ENCODE peak calls at places on chromosomes 13 and 19, in ten cellular contexts. Y, J, N, Q, D, T, B, P, G and Z are unnamed samples.

GRCh38 chr13:76991432-76991795 is 467 bp upstream of the CLN5 start:
- DNase-seq in J (peak), B (no peak), Q (no peak), Y (no peak), D (no peak), T (peak), G (no peak), P (peak), N (no peak), Z (no peak)

GRCh38 chr13:65540064-65540635 is 1690.0 kb downstream of the PCDH9 start:
- DNase-seq in B (peak), G (no peak), Y (no peak), N (peak), Q (no peak), J (no peak), P (no peak), T (no peak), D (no peak), Z (no peak)

GRCh38 chr19:55525289-55526101 is 11.4 kb downstream of the SBK2 start:
- DNase-seq in G (no peak), Y (no peak), B (no peak), T (no peak), Q (no peak), D (no peak), J (no peak), P (no peak), N (no peak), Z (no peak)

GRCh38 chr13:106796280-106797047 is 228.5 kb upstream of the ARGLU1 start:
- DNase-seq in P (no peak), T (peak), G (no peak), Y (no peak), N (no peak), D (no peak), B (no peak), Q (no peak), J (no peak), Z (no peak)

GRCh38 chr13:71704650-71705049 is 162.4 kb downstream of the DACH1 start:
- DNase-seq in G (no peak), Q (no peak), D (no peak), P (no peak), Y (no peak), N (no peak), J (no peak), T (no peak), B (no peak), Z (no peak)

GRCh38 chr19:33796164-33797100 is at the start of gene KCTD15:
- DNase-seq in P (no peak), G (peak), N (peak), Y (no peak), T (peak), D (no peak), B (no peak), Q (peak), J (peak), Z (no peak)

GRCh38 chr19:16386619-16387240 is 62.1 kb downstream of the KLF2 start:
- DNase-seq in G (peak), Y (peak), Q (peak), J (no peak), D (peak), N (peak), P (peak), B (peak), T (peak), Z (no peak)

GRCh38 chr13:93635687-93636086 is 409.1 kb downstream of the GPC6 start:
- DNase-seq in Y (peak), Q (no peak), G (no peak), B (peak), P (no peak), J (no peak), D (no peak), N (peak), T (no peak), Z (no peak)

GRCh38 chr19:17473041-17473440 is 2.7 kb downstream of the SLC27A1 start:
- DNase-seq in Q (no peak), N (peak), G (no peak), B (peak), Y (no peak), D (no peak), P (no peak), J (no peak), T (no peak), Z (no peak)

GRCh38 chr13:75458696-75459422 is 23.1 kb downstream of the TBC1D4 start:
- DNase-seq in D (no peak), P (no peak), Y (no peak), G (no peak), J (peak), Q (no peak), N (no peak), B (no peak), T (peak), Z (no peak)

GRCh38 chr13:98300956-98301641 is 124.0 kb upstream of the RNF113B start:
- DNase-seq in T (no peak), G (no peak), B (peak), N (peak), J (no peak), D (no peak), Q (no peak), Y (no peak), P (no peak), Z (no peak)

GRCh38 chr13:100511422-100511821 is 77.2 kb downstream of the GGACT start:
- DNase-seq in G (no peak), Q (no peak), D (no peak), B (no peak), J (no peak), P (no peak), N (no peak), T (no peak), Y (no peak), Z (no peak)

GRCh38 chr13:28475916-28476725 is 18.8 kb downstream of the FLT1 start:
- DNase-seq in Y (peak), P (no peak), B (peak), D (peak), T (no peak), J (no peak), N (peak), G (no peak), Q (no peak), Z (peak)

GRCh38 chr13:108734676-108735075 is 105.3 kb downstream of the MYO16 start:
- DNase-seq in J (no peak), D (no peak), N (no peak), B (no peak), T (peak), P (no peak), Q (no peak), G (no peak), Y (no peak), Z (no peak)

GRCh38 chr19:49691243-49692101 is 556 bp downstream of the CPT1C start:
- DNase-seq in N (peak), G (peak), T (peak), Y (no peak), P (no peak), J (no peak), D (no peak), Q (peak), B (peak), Z (no peak)

GRCh38 chr19:52640916-52641315 is 2.8 kb upstream of the ZNF83 start:
- DNase-seq in N (peak), D (no peak), G (peak), T (peak), P (no peak), B (peak), J (no peak), Y (no peak), Q (no peak), Z (no peak)

GRCh38 chr13:22871248-22871647 is 309.5 kb upstream of the SGCG start:
- DNase-seq in B (no peak), N (no peak), G (no peak), D (no peak), J (no peak), P (no peak), Y (no peak), Q (no peak), T (no peak), Z (no peak)

GRCh38 chr13:33349314-33349995 is 63.9 kb upstream of the STARD13 start:
- DNase-seq in G (peak), P (no peak), T (peak), Q (no peak), D (no peak), Y (no peak), N (no peak), J (peak), B (no peak), Z (no peak)

GRCh38 chr13:40136896-40137295 is 481.4 kb downstream of the COG6 start:
- DNase-seq in Q (no peak), P (no peak), J (no peak), G (no peak), Y (no peak), B (no peak), N (no peak), T (no peak), D (no peak), Z (no peak)

GRCh38 chr13:93903909-93904308 is 575.6 kb downstream of the DCT start:
- DNase-seq in B (no peak), G (no peak), Q (no peak), T (no peak), P (no peak), N (no peak), Y (no peak), J (no peak), D (no peak), Z (no peak)

GRCh38 chr13:49304763-49305695 is 57.3 kb downstream of the CDADC1 start:
- DNase-seq in Y (no peak), Q (no peak), P (no peak), G (no peak), D (no peak), J (no peak), B (no peak), N (no peak), T (no peak), Z (no peak)

GRCh38 chr19:40726279-40726678 is 9.4 kb downstream of the ITPKC start:
- DNase-seq in D (no peak), Q (no peak), B (no peak), N (no peak), G (no peak), J (no peak), T (no peak), Y (no peak), P (no peak), Z (no peak)

GRCh38 chr13:62687727-62688126 is 1272.1 kb upstream of the PCDH20 start:
- DNase-seq in J (no peak), N (no peak), P (no peak), G (no peak), Y (no peak), B (no peak), Q (no peak), T (peak), D (no peak), Z (no peak)

GRCh38 chr13:74794582-74794981 is 660.4 kb upstream of the KLF12 start:
- DNase-seq in Y (no peak), Q (no peak), B (no peak), N (peak), T (no peak), J (no peak), D (no peak), G (no peak), P (no peak), Z (no peak)

GRCh38 chr13:59182241-59182640 is 981.5 kb downstream of the DIAPH3 start:
- DNase-seq in D (no peak), G (no peak), T (no peak), Q (no peak), N (no peak), Y (no peak), B (no peak), P (no peak), J (no peak), Z (no peak)

GRCh38 chr19:9808855-9809646 is 9.8 kb downstream of the FBXL12 start:
- DNase-seq in J (no peak), T (no peak), Y (no peak), N (no peak), B (no peak), Q (no peak), G (no peak), D (no peak), P (peak), Z (no peak)

GRCh38 chr13:97114696-97115095 is 107.4 kb upstream of the MBNL2 start:
- DNase-seq in T (peak), G (no peak), Y (no peak), P (no peak), J (no peak), D (no peak), N (no peak), B (no peak), Q (no peak), Z (no peak)

GRCh38 chr19:45152504-45153338 is 8.1 kb downstream of the NKPD1 start:
- DNase-seq in Y (no peak), N (peak), D (no peak), Q (peak), P (peak), T (peak), G (peak), B (peak), J (peak), Z (no peak)

GRCh38 chr13:99417151-99417820 is 84.0 kb upstream of the TM9SF2 start:
- DNase-seq in J (no peak), G (peak), D (no peak), Y (no peak), B (no peak), Q (no peak), T (peak), N (no peak), P (peak), Z (no peak)
- TF ChIP-seq CTCF in J (no peak), G (no peak), D (no peak), Y (no peak), B (no peak), Q (no peak), T (peak), N (no peak), P (no peak), Z (no peak)

GRCh38 chr19:48560095-48560530 is 8.1 kb downstream of the SULT2B1 start:
- DNase-seq in P (no peak), B (no peak), D (no peak), Q (no peak), G (no peak), N (no peak), T (peak), J (no peak), Y (no peak), Z (no peak)
- TF ChIP-seq CTCF in P (no peak), B (no peak), D (no peak), Q (no peak), G (no peak), N (no peak), T (peak), J (no peak), Y (no peak), Z (peak)

GRCh38 chr13:51819544-51819943 is 15.6 kb upstream of the DHRS12 start:
- DNase-seq in G (no peak), B (no peak), N (no peak), T (no peak), Y (no peak), J (no peak), D (no peak), Q (no peak), P (no peak), Z (no peak)

GRCh38 chr13:51823861-51824260 is 19.9 kb upstream of the DHRS12 start:
- DNase-seq in G (no peak), P (no peak), T (no peak), B (no peak), N (no peak), Q (no peak), J (no peak), Y (no peak), D (no peak), Z (no peak)

GRCh38 chr13:51823351-51823750 is 19.4 kb upstream of the DHRS12 start:
- DNase-seq in B (no peak), Y (no peak), D (no peak), N (no peak), P (no peak), T (no peak), Q (no peak), J (no peak), G (no peak), Z (no peak)

GRCh38 chr13:51822106-51822840 is 18.3 kb upstream of the DHRS12 start:
- DNase-seq in P (peak), D (no peak), T (no peak), N (no peak), B (no peak), G (no peak), J (no peak), Q (no peak), Y (no peak), Z (no peak)

GRCh38 chr13:51821666-51822065 is 17.7 kb upstream of the DHRS12 start:
- DNase-seq in T (no peak), P (peak), D (no peak), Q (no peak), G (no peak), N (no peak), J (no peak), Y (no peak), B (no peak), Z (no peak)
- TF ChIP-seq CTCF in T (no peak), P (no peak), D (no peak), Q (no peak), G (no peak), N (no peak), J (no peak), Y (no peak), B (no peak), Z (no peak)

DNA sequence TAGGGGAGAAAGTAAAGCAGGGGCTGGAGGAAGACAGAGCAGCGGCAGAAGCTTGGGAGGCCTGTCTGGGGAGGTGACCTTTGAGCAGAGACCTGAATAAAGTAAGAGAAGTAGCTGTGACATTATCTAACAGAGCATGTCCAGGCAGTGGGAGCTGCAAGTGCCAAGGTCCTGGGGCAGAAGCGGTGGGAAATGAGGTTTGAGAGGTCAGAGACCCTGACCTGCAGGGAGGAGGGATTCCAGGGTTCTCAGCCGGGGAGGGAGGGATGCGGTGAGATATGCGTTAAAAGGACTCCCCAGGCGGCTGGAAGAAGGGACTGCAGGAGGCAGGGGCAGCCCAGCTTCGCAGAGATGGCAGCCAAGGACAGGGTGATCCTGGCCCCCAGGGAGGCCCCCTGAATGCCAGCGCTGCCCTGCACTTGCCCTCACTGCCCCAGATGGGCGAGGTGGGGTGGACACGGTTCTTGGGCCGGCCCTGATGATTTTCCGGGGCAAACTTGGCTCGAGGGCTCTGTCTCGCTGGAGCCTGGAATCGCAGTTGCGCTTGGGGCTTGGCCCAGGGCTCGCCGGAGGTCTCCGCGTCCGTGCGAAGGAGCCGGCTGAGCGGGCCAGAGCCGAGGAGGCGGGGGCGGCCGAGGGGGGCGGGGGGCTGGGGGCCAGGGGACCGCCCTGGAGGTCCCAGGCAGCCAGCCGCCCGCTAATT is 3.2 kb downstream of the CRLF1 start:
- DNase-seq in Q (no peak), D (no peak), P (no peak), J (no peak), Y (no peak), T (peak), B (no peak), N (peak), G (peak), Z (no peak)
- TF ChIP-seq CTCF in Q (no peak), D (peak), P (no peak), J (no peak), Y (peak), T (peak), B (no peak), N (peak), G (peak), Z (peak)

DNA sequence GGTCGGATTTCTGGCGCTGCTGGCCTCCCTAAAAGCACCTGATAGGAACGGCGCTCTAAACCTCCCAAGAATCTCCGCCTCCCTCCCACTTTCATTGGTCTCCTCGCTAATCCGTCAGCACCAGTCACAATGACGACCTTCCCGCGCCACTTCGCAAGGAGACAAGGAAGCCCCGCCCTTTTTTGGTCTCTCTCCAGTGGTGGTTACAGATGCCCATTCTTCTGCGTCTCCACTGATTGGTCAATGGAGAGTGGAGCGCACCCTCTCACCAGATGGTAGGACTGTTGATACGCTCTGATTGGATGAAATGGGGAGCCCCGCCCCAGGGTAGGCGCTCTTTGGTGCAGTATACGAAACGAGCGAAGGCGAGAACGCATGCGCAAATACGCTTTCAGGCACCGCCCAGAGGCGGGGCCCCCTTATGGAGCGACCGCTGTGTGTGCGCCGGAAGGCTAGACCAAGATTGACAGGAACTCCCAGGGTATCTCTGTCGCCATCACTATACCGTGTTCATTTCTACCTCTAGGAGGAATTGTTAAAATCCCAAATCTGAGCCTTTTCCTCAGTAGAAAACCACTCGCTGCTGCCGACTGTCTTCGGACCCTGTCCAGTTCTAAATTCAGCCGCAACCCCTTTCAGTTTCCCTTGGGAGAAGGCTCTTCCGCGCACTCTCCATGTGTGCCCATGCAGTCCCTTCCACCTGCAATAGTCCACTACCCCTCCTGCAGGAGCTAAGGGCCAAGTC is 617 bp upstream of the HNRNPL start:
- DNase-seq in N (peak), Q (peak), G (peak), J (peak), B (peak), D (peak), T (peak), P (peak), Y (peak), Z (peak)
- TF ChIP-seq CTCF in N (peak), Q (peak), G (no peak), J (peak), B (no peak), D (peak), T (no peak), P (no peak), Y (no peak), Z (peak)

GRCh38 chr19:46616631-46617322 is 8.1 kb downstream of the PTGIR start:
- DNase-seq in N (peak), Q (peak), G (peak), P (no peak), Y (no peak), D (no peak), J (peak), B (peak), T (peak), Z (no peak)
- TF ChIP-seq CTCF in N (peak), Q (no peak), G (no peak), P (no peak), Y (peak), D (peak), J (peak), B (peak), T (peak), Z (peak)

DNA sequence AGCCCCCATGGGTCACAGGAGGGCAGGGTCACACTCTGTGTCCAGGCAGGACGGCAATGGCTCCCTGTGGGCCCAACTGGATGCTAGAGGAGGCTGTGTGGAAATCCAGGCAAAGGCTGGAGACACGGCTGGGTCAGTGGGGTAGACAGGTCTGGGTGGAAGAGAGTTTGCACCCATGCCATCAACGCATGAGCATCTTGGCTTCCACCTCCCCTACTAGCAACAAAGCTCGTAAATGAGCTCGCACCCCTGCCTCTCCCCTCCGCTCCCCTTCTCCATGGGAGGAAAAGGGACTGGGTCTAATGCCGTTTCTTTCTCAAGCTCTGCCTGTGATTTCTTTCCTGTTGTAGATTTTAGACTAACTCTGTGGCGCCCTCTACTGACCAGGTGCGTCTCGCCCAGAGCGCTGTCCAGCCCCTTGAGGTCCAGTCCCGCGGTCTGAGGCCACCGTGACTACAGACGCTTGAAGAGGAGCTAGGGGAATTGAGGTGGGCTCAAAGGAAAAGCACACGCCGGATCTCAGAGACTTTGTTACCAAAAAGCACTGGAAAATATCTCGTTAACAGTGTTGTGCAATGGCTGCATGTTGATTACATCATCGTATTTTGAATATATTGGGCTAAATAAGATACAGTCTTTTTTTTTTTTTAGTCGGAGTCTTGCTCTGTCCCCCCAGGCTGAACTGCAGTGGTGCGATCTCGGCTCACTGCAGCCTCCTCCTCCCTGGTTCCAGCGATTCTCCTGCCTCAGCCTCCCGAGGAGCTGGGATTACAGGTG is 50.7 kb upstream of the USP29 start:
- DNase-seq in Y (no peak), J (no peak), D (no peak), Q (peak), G (peak), T (no peak), B (no peak), N (no peak), P (no peak), Z (no peak)
- TF ChIP-seq CTCF in Y (no peak), J (peak), D (peak), Q (peak), G (peak), T (peak), B (no peak), N (no peak), P (no peak), Z (no peak)

GRCh38 chr19:29596885-29597525 is 9.1 kb upstream of the POP4 start:
- DNase-seq in Q (no peak), Y (no peak), P (no peak), B (peak), J (no peak), D (no peak), G (no peak), N (peak), T (peak), Z (no peak)
- TF ChIP-seq CTCF in Q (no peak), Y (peak), P (no peak), B (peak), J (no peak), D (peak), G (peak), N (peak), T (peak), Z (peak)